ENCODE peak calls at places on chromosomes 6 and 20, in four cellular contexts. One of them, this sample, is unnamed. For H3K36me3, the result is how much of the 10 kb centered on the place peaks cover.

GRCh38 chr6:167713088-167713475 is 113.6 kb upstream of the AFDN start:
- DNase-seq in ovary: no peak
- DNase-seq in CD8-positive, alpha-beta T cell: no peak
- DNase-seq in mucosa of descending colon: no peak
- DNase-seq in this sample: no peak

GRCh38 chr20:22232473-22232872 is 351.9 kb downstream of the FOXA2 start:
- DNase-seq in mucosa of descending colon: no peak
- DNase-seq in CD8-positive, alpha-beta T cell: no peak
- DNase-seq in ovary: no peak
- DNase-seq in this sample: no peak

GRCh38 chr6:132752255-132752654 is 5.4 kb downstream of the VNN2 start:
- DNase-seq in CD8-positive, alpha-beta T cell: no peak
- DNase-seq in ovary: no peak
- DNase-seq in mucosa of descending colon: no peak
- DNase-seq in this sample: no peak

GRCh38 chr20:24582373-24583168 is 113.1 kb downstream of the SYNDIG1 start:
- DNase-seq in ovary: no peak
- DNase-seq in CD8-positive, alpha-beta T cell: no peak
- DNase-seq in mucosa of descending colon: no peak
- DNase-seq in this sample: no peak

GRCh38 chr6:135830452-135830851 is 21.0 kb upstream of the PDE7B start:
- DNase-seq in CD8-positive, alpha-beta T cell: no peak
- DNase-seq in mucosa of descending colon: no peak
- DNase-seq in ovary: no peak
- DNase-seq in this sample: no peak

GRCh38 chr6:111361648-111362047 is 121.4 kb downstream of the REV3L start:
- DNase-seq in mucosa of descending colon: no peak
- DNase-seq in ovary: no peak
- DNase-seq in CD8-positive, alpha-beta T cell: no peak
- DNase-seq in this sample: no peak

GRCh38 chr6:18263561-18264337 is 581 bp downstream of the DEK start:
- DNase-seq in CD8-positive, alpha-beta T cell: peak
- DNase-seq in mucosa of descending colon: peak
- DNase-seq in ovary: peak
- DNase-seq in this sample: peak

GRCh38 chr6:162610351-162610750 is 117.2 kb downstream of the PRKN start:
- DNase-seq in ovary: no peak
- DNase-seq in mucosa of descending colon: no peak
- DNase-seq in CD8-positive, alpha-beta T cell: no peak
- DNase-seq in this sample: no peak

GRCh38 chr6:27503436-27504030 is 30.6 kb upstream of the ZNF184 start:
- DNase-seq in ovary: peak
- DNase-seq in CD8-positive, alpha-beta T cell: peak
- DNase-seq in mucosa of descending colon: peak
- DNase-seq in this sample: peak

GRCh38 chr6:56852249-56852606 is 102.7 kb upstream of the BEND6 start:
- DNase-seq in mucosa of descending colon: no peak
- DNase-seq in ovary: no peak
- DNase-seq in CD8-positive, alpha-beta T cell: no peak
- DNase-seq in this sample: no peak

GRCh38 chr6:56850618-56851017 is 104.3 kb upstream of the BEND6 start:
- DNase-seq in CD8-positive, alpha-beta T cell: no peak
- DNase-seq in ovary: no peak
- DNase-seq in mucosa of descending colon: no peak
- DNase-seq in this sample: no peak

GRCh38 chr6:56851104-56851503 is 103.8 kb upstream of the BEND6 start:
- DNase-seq in mucosa of descending colon: no peak
- DNase-seq in ovary: no peak
- DNase-seq in CD8-positive, alpha-beta T cell: no peak
- DNase-seq in this sample: peak

GRCh38 chr6:56852611-56853010 is 102.3 kb upstream of the BEND6 start:
- DNase-seq in ovary: no peak
- DNase-seq in CD8-positive, alpha-beta T cell: no peak
- DNase-seq in mucosa of descending colon: no peak
- DNase-seq in this sample: no peak

DNA sequence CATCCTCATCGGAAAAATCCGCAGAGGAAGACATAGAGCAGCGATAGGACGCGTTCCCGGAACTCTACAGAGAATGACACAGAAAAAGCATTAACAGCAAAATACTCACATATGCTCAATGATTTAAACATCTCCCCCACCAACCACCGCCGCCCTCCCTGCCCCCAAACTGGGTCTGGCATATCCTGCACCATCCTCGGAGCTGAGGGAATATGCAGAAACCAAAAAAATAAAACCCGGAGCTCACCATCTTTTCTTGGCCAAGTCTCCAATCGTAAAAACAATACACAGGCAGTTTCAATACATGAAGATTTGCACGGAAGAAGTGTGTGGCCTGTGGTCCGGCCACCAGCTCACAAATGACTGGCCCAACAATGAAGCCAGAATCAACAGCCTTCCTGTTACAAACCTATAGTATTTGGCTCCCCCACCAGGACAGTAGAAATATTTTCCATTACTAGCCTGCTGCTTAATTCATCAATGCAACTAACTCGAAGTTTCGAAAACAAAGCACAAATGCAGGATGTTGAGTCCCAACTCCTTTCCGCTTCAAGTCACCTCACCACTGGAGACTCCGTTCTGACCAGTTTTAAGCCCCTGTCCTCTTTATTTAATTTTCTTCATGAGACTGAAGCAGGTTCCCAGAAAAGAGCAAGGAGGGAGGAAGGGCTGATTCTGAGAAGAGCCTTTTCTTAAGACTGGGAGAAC is 103.2 kb upstream of the BEND6 start:
- DNase-seq in mucosa of descending colon: no peak
- DNase-seq in ovary: peak
- DNase-seq in CD8-positive, alpha-beta T cell: no peak
- DNase-seq in this sample: peak
- TF ChIP-seq CTCF in mucosa of descending colon: peak
- TF ChIP-seq CTCF in ovary: peak
- TF ChIP-seq CTCF in CD8-positive, alpha-beta T cell: no peak
- TF ChIP-seq CTCF in this sample: peak

GRCh38 chr6:144756469-144756868 is 471.3 kb downstream of the UTRN start:
- DNase-seq in CD8-positive, alpha-beta T cell: no peak
- DNase-seq in mucosa of descending colon: no peak
- DNase-seq in ovary: no peak
- DNase-seq in this sample: no peak

GRCh38 chr6:144749263-144749662 is 464.1 kb downstream of the UTRN start:
- DNase-seq in CD8-positive, alpha-beta T cell: no peak
- DNase-seq in ovary: no peak
- DNase-seq in mucosa of descending colon: no peak
- DNase-seq in this sample: no peak

GRCh38 chr6:144757299-144757698 is 472.2 kb downstream of the UTRN start:
- DNase-seq in ovary: no peak
- DNase-seq in CD8-positive, alpha-beta T cell: no peak
- DNase-seq in mucosa of descending colon: no peak
- DNase-seq in this sample: no peak

GRCh38 chr6:144757730-144758129 is 472.6 kb downstream of the UTRN start:
- DNase-seq in ovary: no peak
- DNase-seq in mucosa of descending colon: no peak
- DNase-seq in CD8-positive, alpha-beta T cell: no peak
- DNase-seq in this sample: no peak

GRCh38 chr6:144753023-144753705 is 468.0 kb downstream of the UTRN start:
- DNase-seq in ovary: no peak
- DNase-seq in mucosa of descending colon: no peak
- DNase-seq in CD8-positive, alpha-beta T cell: no peak
- DNase-seq in this sample: peak
- H3K36me3 ChIP-seq in ovary: under half
- H3K36me3 ChIP-seq in mucosa of descending colon: under half
- H3K36me3 ChIP-seq in CD8-positive, alpha-beta T cell: under half
- H3K36me3 ChIP-seq in this sample: under half

GRCh38 chr20:46939031-46939430 is 44.4 kb downstream of the EYA2 start:
- DNase-seq in CD8-positive, alpha-beta T cell: no peak
- DNase-seq in mucosa of descending colon: no peak
- DNase-seq in ovary: no peak
- DNase-seq in this sample: no peak
- TF ChIP-seq CTCF in CD8-positive, alpha-beta T cell: no peak
- TF ChIP-seq CTCF in mucosa of descending colon: no peak
- TF ChIP-seq CTCF in ovary: no peak
- TF ChIP-seq CTCF in this sample: peak

GRCh38 chr20:34233687-34234086 is 7.5 kb upstream of the ASIP start:
- DNase-seq in ovary: no peak
- DNase-seq in CD8-positive, alpha-beta T cell: no peak
- DNase-seq in mucosa of descending colon: no peak
- DNase-seq in this sample: no peak
- H3K36me3 ChIP-seq in ovary: under half
- H3K36me3 ChIP-seq in CD8-positive, alpha-beta T cell: under half
- H3K36me3 ChIP-seq in mucosa of descending colon: under half
- H3K36me3 ChIP-seq in this sample: under half

DNA sequence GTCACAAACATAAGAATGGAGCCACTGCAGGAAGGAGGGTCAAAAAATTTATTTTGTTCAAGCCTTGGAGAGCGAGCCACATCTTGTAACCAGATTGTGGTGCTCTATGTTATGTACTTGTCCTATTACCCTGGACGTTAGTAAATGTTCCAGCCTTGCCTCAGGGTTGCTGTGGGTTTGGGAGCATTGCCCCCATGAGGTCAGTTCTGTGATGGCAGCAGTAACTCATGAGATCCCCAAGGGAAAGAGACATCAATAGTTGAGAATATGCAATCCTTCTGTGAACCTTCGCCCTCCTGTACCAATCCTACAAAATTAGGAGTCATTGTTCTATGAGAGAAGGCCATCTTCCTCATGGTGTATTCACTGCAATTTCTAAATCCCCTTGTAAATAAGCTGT is 16.4 kb upstream of the CFAP206 start:
- DNase-seq in mucosa of descending colon: no peak
- DNase-seq in CD8-positive, alpha-beta T cell: no peak
- DNase-seq in ovary: no peak
- DNase-seq in this sample: no peak
- TF ChIP-seq CTCF in mucosa of descending colon: peak
- TF ChIP-seq CTCF in CD8-positive, alpha-beta T cell: no peak
- TF ChIP-seq CTCF in ovary: no peak
- TF ChIP-seq CTCF in this sample: peak

GRCh38 chr20:48626938-48627736 is 200.7 kb downstream of the PREX1 start:
- DNase-seq in mucosa of descending colon: peak
- DNase-seq in ovary: no peak
- DNase-seq in CD8-positive, alpha-beta T cell: no peak
- DNase-seq in this sample: no peak
- H3K36me3 ChIP-seq in mucosa of descending colon: under half
- H3K36me3 ChIP-seq in ovary: under half
- H3K36me3 ChIP-seq in CD8-positive, alpha-beta T cell: half or more
- H3K36me3 ChIP-seq in this sample: half or more